ENCODE peak calls at places on chromosomes 11 and 22, in five cellular contexts. O, T, W, V and F are unnamed samples.

GRCh38 chr11:87359401-87359800 is 321.7 kb downstream of the TMEM135 start:
- DNase-seq in W (no peak), T (no peak), O (no peak), V (no peak), F (no peak)

GRCh38 chr11:118998822-118999221 is 884 bp downstream of the CENATAC start:
- DNase-seq in O (no peak), T (no peak), W (peak), V (no peak), F (peak)

GRCh38 chr11:70872950-70873735 is 379.2 kb downstream of the SHANK2 start:
- DNase-seq in W (no peak), V (no peak), O (no peak), T (peak), F (no peak)

GRCh38 chr22:38953577-38954413 is 3.6 kb upstream of the APOBEC3A start:
- DNase-seq in O (no peak), T (no peak), V (peak), W (no peak), F (no peak)

GRCh38 chr11:23404225-23405160 is 544.2 kb upstream of the CCDC179 start:
- DNase-seq in T (no peak), O (no peak), V (no peak), W (no peak), F (no peak)

GRCh38 chr22:30969532-30970355 is 679 bp downstream of the TUG1 start:
- DNase-seq in V (no peak), W (peak), O (no peak), T (no peak), F (peak)

GRCh38 chr22:40076702-40077645 is 82.2 kb downstream of the FAM83F start:
- DNase-seq in W (peak), V (no peak), T (no peak), O (no peak), F (no peak)

GRCh38 chr11:122045181-122045586 is 70.8 kb downstream of the BLID start:
- DNase-seq in T (no peak), W (no peak), O (no peak), V (no peak), F (no peak)

GRCh38 chr11:115237578-115237977 is 266.6 kb downstream of the CADM1 start:
- DNase-seq in V (no peak), T (no peak), O (no peak), W (no peak), F (no peak)

GRCh38 chr11:68724293-68724692 is 27.0 kb downstream of the TESMIN start:
- DNase-seq in V (no peak), W (no peak), T (no peak), O (no peak), F (no peak)

GRCh38 chr11:111526501-111526900 is 11.9 kb downstream of the HOATZ start:
- DNase-seq in T (no peak), V (no peak), W (no peak), O (no peak), F (no peak)

GRCh38 chr11:86396403-86396802 is 21.7 kb downstream of the CCDC81 start:
- DNase-seq in T (no peak), O (no peak), V (no peak), W (no peak), F (no peak)

GRCh38 chr11:33377852-33378385 is 120.7 kb downstream of the HIPK3 start:
- DNase-seq in T (no peak), O (no peak), W (no peak), V (no peak), F (no peak)
- TF ChIP-seq RFX5 in T (no peak), O (no peak), W (no peak), V (no peak), F (no peak)

GRCh38 chr22:48558606-48559402 is 1268.9 kb downstream of the BRD1 start:
- DNase-seq in W (no peak), T (no peak), O (no peak), V (no peak), F (no peak)
- TF ChIP-seq SIN3A in W (no peak), T (no peak), O (no peak), V (no peak), F (no peak)

DNA sequence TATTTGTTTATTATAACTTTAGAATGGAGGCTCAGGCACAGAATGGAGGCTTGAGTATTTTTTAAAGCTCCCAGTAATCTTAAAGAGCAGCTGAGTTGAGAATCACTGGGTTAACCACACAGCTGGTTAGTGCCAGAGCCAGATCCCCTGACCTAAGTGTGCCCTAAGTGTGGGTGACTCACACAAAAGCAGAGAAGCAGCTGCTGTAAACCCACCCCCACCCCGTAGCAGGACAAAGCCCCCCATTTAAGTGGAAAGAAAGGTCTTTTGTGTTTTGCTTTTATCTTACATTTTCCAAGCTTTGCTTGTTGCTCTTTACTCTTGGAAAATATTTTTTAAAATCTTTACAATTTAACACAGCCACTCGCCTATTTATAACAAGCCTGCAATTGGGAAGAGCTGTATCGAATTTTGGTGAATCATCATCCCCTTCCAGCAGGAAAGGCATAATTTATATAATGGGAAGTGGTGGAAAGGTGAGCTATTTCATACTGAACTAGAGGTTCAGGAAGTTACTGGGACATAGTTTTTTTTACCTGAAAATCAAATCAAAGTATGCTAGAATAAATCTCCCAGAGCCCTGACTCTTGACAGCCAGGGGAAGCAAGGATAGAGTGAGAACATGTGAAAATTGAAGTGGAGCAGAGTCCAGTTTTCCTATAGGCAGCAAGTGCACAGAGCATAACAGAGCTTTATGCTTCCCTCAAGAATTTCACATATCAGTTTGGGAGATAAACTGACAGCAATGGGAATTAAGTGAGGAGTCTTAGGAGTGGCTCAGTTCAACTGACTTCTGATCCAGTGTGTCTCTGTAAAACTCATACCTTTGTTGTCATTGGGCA is 405.7 kb downstream of the AASDHPPT start:
- DNase-seq in O (no peak), T (no peak), W (no peak), V (no peak), F (peak)
- TF ChIP-seq RFX5 in O (no peak), T (no peak), W (no peak), V (no peak), F (no peak)

GRCh38 chr11:21630934-21631478 is 561.9 kb upstream of the ANO5 start:
- DNase-seq in W (no peak), O (no peak), T (no peak), V (peak), F (no peak)

GRCh38 chr11:21628641-21629040 is 564.2 kb upstream of the ANO5 start:
- DNase-seq in O (no peak), T (no peak), V (no peak), W (no peak), F (no peak)

GRCh38 chr11:21622995-21623394 is 569.9 kb upstream of the ANO5 start:
- DNase-seq in V (no peak), O (no peak), W (no peak), T (no peak), F (no peak)

DNA sequence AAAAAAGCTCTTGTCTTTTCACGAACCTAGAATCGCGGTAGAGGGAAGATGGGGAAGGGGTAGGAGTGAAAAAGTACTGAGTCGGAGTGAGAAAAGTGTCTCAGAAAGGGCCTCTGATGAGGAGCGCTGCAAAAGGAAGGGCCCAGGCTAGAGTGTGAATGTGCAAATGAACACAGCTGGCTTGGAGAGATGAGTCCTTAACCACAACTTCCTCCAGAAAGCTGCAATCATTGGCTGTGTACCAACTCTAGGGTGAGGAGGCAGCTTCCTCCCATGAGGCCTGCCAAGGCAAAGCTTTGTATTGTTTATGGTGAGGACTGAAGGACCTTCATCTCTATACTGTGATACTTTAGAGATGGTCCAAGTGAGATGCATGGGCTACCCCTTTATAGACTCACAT is 566.9 kb upstream of the ANO5 start:
- DNase-seq in V (no peak), W (no peak), O (no peak), T (no peak), F (no peak)
- TF ChIP-seq SIN3A in V (no peak), W (no peak), O (no peak), T (no peak), F (no peak)

GRCh38 chr22:32996702-32997101 is 61.5 kb downstream of the SYN3 start:
- DNase-seq in V (no peak), W (no peak), O (no peak), T (no peak), F (no peak)
- TF ChIP-seq RFX5 in V (no peak), W (no peak), O (no peak), T (no peak), F (no peak)

DNA sequence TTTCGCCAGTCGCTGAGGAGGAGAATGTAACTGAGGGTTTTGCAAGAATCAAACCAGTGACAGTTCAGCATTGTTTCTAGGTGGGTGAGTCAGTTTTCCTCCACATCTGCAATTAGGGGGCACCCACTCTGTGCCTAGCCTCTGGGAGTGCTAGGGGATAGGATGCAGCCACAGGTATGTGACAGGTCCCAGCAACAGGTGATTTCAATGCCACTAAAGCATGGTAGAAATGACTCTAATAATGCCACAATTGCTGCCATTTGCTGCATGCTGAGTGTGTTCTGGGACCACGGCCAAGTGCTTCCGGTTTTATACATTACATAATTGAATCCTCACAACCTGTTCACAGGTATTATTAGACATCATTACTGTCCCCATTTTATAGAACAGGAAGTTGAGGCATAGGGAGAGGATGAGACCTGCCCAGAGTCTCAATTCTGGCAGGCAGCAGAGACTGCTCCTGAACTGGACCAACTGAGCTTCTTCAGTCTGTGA is 556 bp downstream of the CRYBB2 start:
- DNase-seq in T (no peak), W (no peak), O (no peak), V (no peak), F (no peak)
- TF ChIP-seq SIN3A in T (no peak), W (no peak), O (no peak), V (no peak), F (no peak)